ENCODE peak calls at places on chromosomes 1 and 21, in nine cellular contexts. F is naive thymus-derived CD4-positive, alpha-beta T cell; C is GM23338; I is brain microvascular endothelial cell; W is suprapubic skin; Q is PC-3; P is gastrocnemius medialis; J is colonic mucosa; E is IMR-90. M is an unnamed sample.

GRCh38 chr1:52413410-52414104 is 9.2 kb downstream of the PRPF38A start:
- DNase-seq in C (no peak), Q (no peak), P (no peak), W (no peak), F (no peak), E (peak; percentile 50), J (peak; percentile 72), I (no peak), M (no peak)

GRCh38 chr1:85623061-85623471 is 42.5 kb downstream of the CCN1 start:
- DNase-seq in E (peak; percentile 98), I (peak; percentile 90), Q (peak; percentile 92), F (no peak), W (no peak), C (no peak), P (no peak), J (no peak), M (no peak)

GRCh38 chr1:75412616-75413015 is 198.3 kb downstream of the SLC44A5 start:
- DNase-seq in I (no peak), Q (no peak), E (no peak), C (no peak), F (no peak), P (no peak), J (no peak), W (no peak), M (no peak)

GRCh38 chr1:150233359-150234308 is 2.3 kb downstream of the ANP32E start:
- DNase-seq in F (no peak), E (peak; percentile 12), I (no peak), W (no peak), Q (peak; percentile 48), C (no peak), J (peak; percentile 40), P (no peak), M (peak; percentile 55)

GRCh38 chr1:116433283-116434257 is 60.5 kb downstream of the ATP1A1 start:
- DNase-seq in F (no peak), I (peak; percentile 53), Q (no peak), W (no peak), P (peak; percentile 82), C (no peak), E (peak; percentile 59), J (peak; percentile 45), M (no peak)

GRCh38 chr1:157357111-157357510 is 195.2 kb downstream of the FCRL5 start:
- DNase-seq in P (no peak), E (no peak), Q (no peak), J (no peak), I (no peak), C (no peak), F (no peak), W (no peak), M (no peak)

GRCh38 chr21:45293726-45294401 is 6.2 kb upstream of the POFUT2 start:
- DNase-seq in Q (no peak), J (peak; percentile 22), F (peak; percentile 5), P (no peak), C (no peak), I (no peak), W (peak; percentile 67), E (no peak), M (no peak)

GRCh38 chr1:85109475-85109874 is 61.2 kb upstream of the MCOLN3 start:
- DNase-seq in J (peak; percentile 59), Q (peak; percentile 79), I (peak; percentile 45), C (peak; percentile 86), P (peak; percentile 19), W (peak; percentile 61), F (no peak), E (peak; percentile 75), M (peak; percentile 42)

GRCh38 chr21:41810597-41810932 is 43.7 kb upstream of the RIPK4 start:
- DNase-seq in I (no peak), C (no peak), J (no peak), F (no peak), W (peak; percentile 30), Q (no peak), E (no peak), P (no peak), M (no peak)

GRCh38 chr21:31416465-31416864 is 72.4 kb upstream of the TIAM1 start:
- DNase-seq in J (no peak), E (no peak), Q (peak; percentile 15), C (no peak), I (peak; percentile 27), F (no peak), W (no peak), P (no peak), M (no peak)

GRCh38 chr1:154400381-154400801 is 4.8 kb upstream of the IL6R start:
- DNase-seq in W (no peak), C (no peak), F (no peak), E (no peak), Q (no peak), J (no peak), I (no peak), P (no peak), M (no peak)

GRCh38 chr1:229590119-229590518 is 31.6 kb upstream of the ABCB10 start:
- DNase-seq in C (no peak), P (no peak), W (no peak), E (no peak), Q (no peak), F (no peak), I (no peak), J (no peak), M (no peak)

GRCh38 chr1:59593798-59594790 is 220.7 kb upstream of the HOOK1 start:
- DNase-seq in W (no peak), Q (peak; percentile 1), J (no peak), P (no peak), E (no peak), F (no peak), I (no peak), C (no peak), M (no peak)

GRCh38 chr1:32509939-32510338 is 29.3 kb upstream of the ZBTB8A start:
- DNase-seq in J (no peak), F (no peak), P (no peak), W (no peak), E (no peak), C (no peak), Q (no peak), I (no peak), M (no peak)

GRCh38 chr1:32507021-32507420 is 32.2 kb upstream of the ZBTB8A start:
- DNase-seq in E (no peak), C (no peak), W (no peak), I (no peak), Q (no peak), J (no peak), P (no peak), F (no peak), M (no peak)

GRCh38 chr1:32503153-32503552 is 36.1 kb upstream of the ZBTB8A start:
- DNase-seq in P (no peak), F (no peak), C (no peak), I (no peak), Q (no peak), J (no peak), E (no peak), W (no peak), M (no peak)

DNA sequence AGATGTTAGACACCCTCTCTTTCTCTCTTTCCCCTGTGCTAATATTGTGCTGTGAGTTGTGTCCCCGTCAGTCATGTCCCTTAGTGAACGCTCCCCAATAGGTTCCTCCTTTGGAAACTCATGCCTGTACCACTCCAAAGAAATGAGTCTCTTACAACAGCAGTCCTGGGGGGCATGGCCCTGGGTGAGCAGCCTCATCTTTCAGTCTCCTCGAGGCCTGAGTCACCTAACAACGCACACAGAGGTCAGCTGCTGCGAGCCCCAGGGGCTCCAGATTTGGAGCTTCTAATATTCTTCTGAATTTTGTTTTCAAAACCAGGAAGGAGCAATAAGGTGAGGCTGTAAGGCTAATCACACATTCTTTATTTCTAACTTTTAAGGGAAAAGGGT is 30.5 kb upstream of the ZBTB8A start:
- DNase-seq in I (no peak), J (no peak), P (no peak), F (no peak), Q (no peak), E (peak; percentile 17), W (no peak), C (no peak), M (no peak)
- H3K27me3 ChIP-seq in I (no peaks in the 10 kb centered on the region), J (no peaks in the 10 kb centered on the region), P (no peaks in the 10 kb centered on the region), F (no peaks in the 10 kb centered on the region), Q (no peaks in the 10 kb centered on the region), E (no peaks in the 10 kb centered on the region), W (no peaks in the 10 kb centered on the region), C (no peaks in the 10 kb centered on the region), M (no peaks in the 10 kb centered on the region)

GRCh38 chr1:99475991-99476532 is 169.9 kb upstream of the PALMD start:
- DNase-seq in J (no peak), Q (no peak), E (no peak), P (no peak), C (no peak), W (no peak), F (no peak), I (no peak), M (no peak)
- H3K27ac ChIP-seq in J (no peak overlapping the region), Q (no peak overlapping the region), E (no peak overlapping the region), P (no peak overlapping the region), C (no peak overlapping the region), W (no peak overlapping the region), F (no peak overlapping the region), I (no peak overlapping the region), M (no peak overlapping the region)

GRCh38 chr1:225879521-225880209 is 2.5 kb downstream of the TMEM63A start:
- DNase-seq in W (no peak), F (no peak), J (peak; percentile 81), P (peak; percentile 10), Q (peak; percentile 57), I (no peak), C (no peak), E (no peak), M (peak; percentile 52)

GRCh38 chr1:225881081-225882007 is 836 bp downstream of the TMEM63A start:
- DNase-seq in I (no peak), E (peak; percentile 60), C (peak; percentile 58), J (peak; percentile 79), F (no peak), Q (peak; percentile 91), P (peak; percentile 61), W (no peak), M (peak; percentile 48)

GRCh38 chr1:225878282-225878681 is 3.9 kb downstream of the TMEM63A start:
- DNase-seq in E (no peak), I (no peak), P (peak; percentile 14), Q (no peak), F (no peak), J (peak; percentile 52), W (no peak), C (no peak), M (no peak)

GRCh38 chr1:225880636-225881035 is 1.5 kb downstream of the TMEM63A start:
- DNase-seq in C (no peak), F (no peak), W (no peak), E (no peak), P (no peak), I (no peak), J (peak; percentile 45), Q (no peak), M (no peak)

DNA sequence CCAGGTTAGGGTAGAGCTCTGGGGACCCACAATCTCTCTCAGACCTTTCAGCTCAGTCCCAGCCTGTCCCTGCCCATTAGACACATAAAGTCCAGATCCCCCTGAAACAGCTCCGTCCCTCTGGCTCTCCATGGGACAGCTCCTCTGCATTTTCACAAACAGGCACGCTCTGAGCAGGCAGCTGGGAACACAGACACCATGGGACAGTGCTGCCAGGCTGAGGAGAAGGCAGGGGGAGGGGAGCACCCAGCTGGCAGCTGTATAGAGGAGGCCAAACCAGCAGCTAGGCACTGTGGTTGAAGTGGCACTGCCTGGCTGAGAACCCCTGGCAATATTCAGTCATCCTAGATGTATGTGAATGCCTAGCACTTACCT is 2.0 kb downstream of the TMEM63A start:
- DNase-seq in Q (no peak), J (no peak), W (no peak), E (no peak), F (no peak), I (no peak), P (peak; percentile 47), C (no peak), M (no peak)
- H3K4me3 ChIP-seq in Q (peak overlapping the region; percentile 96), J (peak overlapping the region; percentile 73), W (peak overlapping the region; percentile 89), E (no peak overlapping the region), F (peak overlapping the region; percentile 80), I (no peak overlapping the region), P (no peak overlapping the region), C (peak overlapping the region; percentile 94), M (peak overlapping the region; percentile 98)

GRCh38 chr1:235403598-235403997 is 36.4 kb downstream of the TBCE start:
- DNase-seq in J (no peak), E (no peak), C (no peak), W (no peak), P (no peak), F (no peak), I (no peak), Q (no peak), M (no peak)
- H3K27me3 ChIP-seq in J (no peaks in the 10 kb centered on the region), E (no peaks in the 10 kb centered on the region), C (no peaks in the 10 kb centered on the region), W (no peaks in the 10 kb centered on the region), P (no peaks in the 10 kb centered on the region), F (no peaks in the 10 kb centered on the region), I (no peaks in the 10 kb centered on the region), Q (no peaks in the 10 kb centered on the region), M (no peaks in the 10 kb centered on the region)

M was measured in CD4-positive, alpha-beta memory T cell.